ENCODE peak calls at places on chromosomes 12 and 14, in four cellular contexts. L, Q, W and O are unnamed samples.

GRCh38 chr14:65834812-65835211 is 422.3 kb downstream of the FUT8 start:
- DNase-seq in Q (peak), W (no peak), L (peak), O (no peak)

GRCh38 chr14:71169028-71169427 is 261.8 kb downstream of the PCNX1 start:
- DNase-seq in L (no peak), Q (no peak), W (no peak), O (no peak)

GRCh38 chr14:41824441-41824840 is 217.8 kb downstream of the LRFN5 start:
- DNase-seq in L (no peak), Q (peak), W (no peak), O (no peak)

GRCh38 chr14:31357279-31357678 is 63.1 kb downstream of the HEATR5A start:
- DNase-seq in Q (no peak), W (no peak), L (no peak), O (no peak)

GRCh38 chr12:54377797-54378515 is 6.6 kb downstream of the ZNF385A start:
- DNase-seq in L (no peak), W (no peak), Q (no peak), O (no peak)

GRCh38 chr12:110917467-110917866 is 2.9 kb downstream of the MYL2 start:
- DNase-seq in Q (no peak), L (no peak), W (no peak), O (no peak)

GRCh38 chr12:125340791-125341190 is 275.6 kb downstream of the AACS start:
- DNase-seq in L (no peak), W (no peak), Q (no peak), O (no peak)

GRCh38 chr12:95205685-95206084 is 11.6 kb downstream of the FGD6 start:
- DNase-seq in L (peak), W (no peak), Q (peak), O (no peak)

GRCh38 chr14:70894868-70895267 is 12.4 kb upstream of the PCNX1 start:
- DNase-seq in L (no peak), Q (no peak), W (no peak), O (no peak)

GRCh38 chr12:85509857-85510256 is 229.8 kb downstream of the ALX1 start:
- DNase-seq in W (no peak), Q (no peak), L (no peak), O (no peak)

GRCh38 chr12:3680919-3681594 is 71.9 kb downstream of the CRACR2A start:
- DNase-seq in W (no peak), Q (no peak), L (peak), O (no peak)

GRCh38 chr14:100850841-100851585 is 25.1 kb downstream of the MEG3 start:
- DNase-seq in L (peak), W (peak), Q (peak), O (peak)

GRCh38 chr12:124544311-124544970 is 23.0 kb downstream of the NCOR2 start:
- DNase-seq in W (no peak), Q (no peak), L (peak), O (no peak)

GRCh38 chr12:115468087-115468510 is 784.1 kb upstream of the TBX3 start:
- DNase-seq in L (no peak), Q (no peak), W (no peak), O (no peak)

GRCh38 chr12:15772405-15773018 is 16.7 kb downstream of the EPS8 start:
- DNase-seq in L (peak), W (no peak), Q (peak), O (no peak)

GRCh38 chr12:88737838-88738472 is 157.7 kb upstream of the KITLG start:
- DNase-seq in W (no peak), Q (no peak), L (no peak), O (no peak)

GRCh38 chr12:108047130-108047550 is 81.9 kb upstream of the WSCD2 start:
- DNase-seq in L (no peak), W (no peak), Q (no peak), O (no peak)

GRCh38 chr12:88111074-88111652 is 30.7 kb downstream of the CEP290 start:
- DNase-seq in W (no peak), Q (peak), L (peak), O (no peak)

GRCh38 chr12:50195832-50196231 is 28.7 kb upstream of the CERS5 start:
- DNase-seq in L (no peak), Q (no peak), W (no peak), O (no peak)

GRCh38 chr14:24556756-24557155 is 19.3 kb downstream of the CTSG start:
- DNase-seq in L (no peak), W (no peak), Q (no peak), O (no peak)

GRCh38 chr12:32545413-32545970 is 133.6 kb upstream of the DNM1L start:
- DNase-seq in W (no peak), Q (no peak), L (no peak), O (no peak)

GRCh38 chr12:47844264-47845020 is 24.7 kb upstream of the HDAC7 start:
- DNase-seq in W (no peak), Q (no peak), L (no peak), O (peak)

GRCh38 chr14:74243051-74243450 is 3.8 kb downstream of the VSX2 start:
- DNase-seq in Q (no peak), L (no peak), W (no peak), O (no peak)

GRCh38 chr12:40820794-40821484 is 128.7 kb downstream of the CNTN1 start:
- DNase-seq in W (no peak), L (no peak), Q (no peak), O (no peak)

GRCh38 chr12:110564471-110564991 is 18.6 kb downstream of the PPTC7 start:
- DNase-seq in W (no peak), Q (no peak), L (no peak), O (no peak)

GRCh38 chr12:1360812-1361211 is 233.6 kb downstream of the FBXL14 start:
- DNase-seq in L (no peak), Q (no peak), W (no peak), O (no peak)

GRCh38 chr12:27545666-27546065 is 21.7 kb downstream of the PPFIBP1 start:
- DNase-seq in W (no peak), Q (no peak), L (no peak), O (no peak)

GRCh38 chr12:123498126-123498825 is 35.2 kb downstream of the RILPL1 start:
- DNase-seq in Q (no peak), L (no peak), W (no peak), O (no peak)

GRCh38 chr12:105922670-105923102 is 216.1 kb downstream of the NUAK1 start:
- DNase-seq in Q (no peak), L (no peak), W (no peak), O (no peak)

GRCh38 chr12:93254911-93255310 is 122.8 kb upstream of the NUDT4 start:
- DNase-seq in L (no peak), W (no peak), Q (no peak), O (no peak)

GRCh38 chr12:108515916-108516315 is 839 bp downstream of the FICD start:
- DNase-seq in W (no peak), Q (no peak), L (no peak), O (no peak)

GRCh38 chr12:5166976-5167375 is 123.3 kb downstream of the KCNA5 start:
- DNase-seq in L (no peak), Q (no peak), W (no peak), O (no peak)

GRCh38 chr14:52299692-52300278 is 14.3 kb upstream of the PTGER2 start:
- DNase-seq in W (no peak), L (peak), Q (peak), O (no peak)

GRCh38 chr14:35386673-35387125 is 17.9 kb downstream of the NFKBIA start:
- DNase-seq in W (no peak), L (peak), Q (no peak), O (no peak)

GRCh38 chr12:79299447-79300198 is 391.1 kb downstream of the PAWR start:
- DNase-seq in L (no peak), W (no peak), Q (no peak), O (no peak)

GRCh38 chr14:23117371-23118020 is 1.6 kb downstream of the CEBPE start:
- DNase-seq in W (no peak), L (no peak), Q (no peak), O (no peak)

GRCh38 chr12:62653740-62654139 is 187.1 kb downstream of the MON2 start:
- DNase-seq in W (no peak), L (peak), Q (peak), O (no peak)
- H3K4me3 ChIP-seq in W (no peak), L (no peak), Q (peak), O (no peak)

GRCh38 chr12:53181935-53182334 is 1.2 kb upstream of the CSAD start:
- DNase-seq in L (no peak), W (no peak), Q (no peak), O (no peak)
- H3K27ac ChIP-seq in L (no peak), W (no peak), Q (no peak), O (no peak)

DNA sequence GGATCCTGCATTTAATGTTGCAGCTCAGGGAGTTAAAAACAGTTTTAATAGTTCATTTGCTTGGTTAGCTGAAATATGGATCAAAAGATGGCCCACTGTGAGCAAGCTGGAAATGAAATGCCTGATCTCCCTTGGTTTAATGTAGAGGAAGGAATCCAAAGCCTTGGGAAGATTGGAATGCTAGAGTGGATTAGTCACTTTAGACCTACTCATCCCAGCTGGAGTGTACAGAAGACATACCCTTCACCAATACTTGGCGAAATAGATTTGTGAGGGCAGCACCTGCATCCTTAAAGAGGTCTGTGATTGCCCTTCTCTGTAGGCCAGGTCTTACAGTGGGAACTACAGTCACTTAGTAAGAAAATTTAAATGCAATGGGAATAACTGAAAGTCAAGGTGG is 58.0 kb upstream of the KRAS start:
- DNase-seq in W (no peak), Q (no peak), L (no peak), O (no peak)
- TF ChIP-seq CTCF in W (no peak), Q (no peak), L (no peak), O (no peak)

DNA sequence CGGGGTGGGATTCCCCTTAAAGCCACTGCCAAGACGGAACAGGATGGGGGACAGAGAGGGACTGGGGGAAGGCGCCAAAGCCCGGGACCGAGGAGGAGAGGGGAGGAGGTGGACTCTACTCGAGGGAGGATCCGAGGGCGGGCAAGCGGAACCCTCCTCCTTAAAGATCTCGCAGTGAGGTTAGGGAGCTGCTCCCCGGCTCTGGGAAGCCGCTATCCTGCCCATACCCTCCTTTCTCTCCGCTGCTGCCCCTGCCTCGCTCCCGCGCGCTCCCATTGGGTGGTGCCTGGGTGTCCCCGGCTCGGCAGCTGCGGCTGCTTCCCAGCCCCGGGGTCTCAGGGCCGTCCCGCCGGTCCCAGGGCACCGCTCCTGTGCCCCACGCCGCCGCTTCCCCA is 16.4 kb downstream of the KRT18 start:
- DNase-seq in Q (peak), W (no peak), L (peak), O (no peak)
- H3K4me3 ChIP-seq in Q (peak), W (no peak), L (peak), O (peak)

GRCh38 chr12:13197526-13198141 is 1.1 kb downstream of the EMP1 start:
- DNase-seq in L (no peak), Q (peak), W (no peak), O (no peak)

GRCh38 chr12:13195244-13195643 is 1.3 kb upstream of the EMP1 start:
- DNase-seq in L (no peak), Q (no peak), W (no peak), O (no peak)

GRCh38 chr12:13194462-13195110 is 1.9 kb upstream of the EMP1 start:
- DNase-seq in L (no peak), Q (no peak), W (no peak), O (no peak)

GRCh38 chr12:13196302-13196921 is at the start of gene EMP1:
- DNase-seq in Q (no peak), W (peak), L (peak), O (peak)

DNA sequence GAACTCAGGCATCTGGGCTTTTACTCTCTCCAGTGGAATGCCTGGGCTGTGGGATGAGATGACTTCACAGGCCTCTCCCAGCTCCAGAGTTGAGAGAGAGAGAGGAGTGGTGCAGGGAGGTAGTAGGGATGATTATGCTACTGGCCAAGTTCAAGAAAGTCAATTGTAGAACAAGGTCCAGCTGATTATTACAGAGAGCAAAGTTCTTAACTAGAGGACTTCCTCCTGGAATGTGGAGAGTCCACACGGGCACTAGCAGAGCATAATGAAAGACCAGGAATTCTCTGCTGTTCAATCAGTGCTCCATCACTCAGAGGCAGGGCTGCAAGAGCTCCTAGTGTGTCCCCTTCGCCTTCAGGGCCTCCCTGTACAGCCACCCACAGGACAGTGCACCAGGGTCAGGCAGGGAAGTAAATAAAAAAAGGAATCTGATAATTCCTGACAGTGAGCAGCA is 651 bp upstream of the EMP1 start:
- DNase-seq in L (no peak), W (no peak), Q (no peak), O (no peak)
- H3K27ac ChIP-seq in L (no peak), W (no peak), Q (no peak), O (peak)

DNA sequence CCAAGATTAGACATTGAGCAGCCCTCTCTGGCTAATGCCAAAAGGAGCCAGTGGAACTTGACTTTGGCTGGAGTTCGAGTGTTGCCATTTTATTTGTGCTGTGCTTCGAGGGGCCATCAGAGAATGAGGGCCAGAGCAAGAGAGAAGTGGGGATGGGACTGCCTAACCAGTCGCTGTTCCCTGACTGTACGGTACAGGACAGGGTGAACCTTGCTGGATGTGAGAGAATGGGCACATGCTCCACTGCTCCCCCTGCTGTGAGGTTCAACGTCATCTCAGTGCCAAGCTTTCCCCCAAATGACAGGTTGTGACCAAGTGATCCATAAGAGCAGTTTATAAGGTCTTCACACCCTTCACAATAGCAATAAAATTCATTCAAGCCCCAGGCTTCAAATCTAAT is 55.1 kb upstream of the BCL11B start:
- DNase-seq in Q (no peak), L (no peak), W (no peak), O (no peak)
- TF ChIP-seq CTCF in Q (no peak), L (peak), W (no peak), O (no peak)